ENCODE peak calls at places on chromosomes 11 and 22, in five cellular contexts. K is iPS DF 6.9; M is GM23248; D is CD8-positive, alpha-beta T cell; V is brain microvascular endothelial cell. I is an unnamed sample.

GRCh38 chr22:43343262-43343988 is at the start of gene SCUBE1:
- DNase-seq in D (peak; percentile 45), V (no peak), K (no peak), M (peak; percentile 65), I (peak; percentile 66)

GRCh38 chr11:64339754-64340408 is at the start of gene CCDC88B:
- DNase-seq in D (peak; percentile 84), K (no peak), M (no peak), V (no peak), I (peak; percentile 70)

GRCh38 chr22:44597616-44598015 is 99.6 kb upstream of the RTL6 start:
- DNase-seq in M (peak; percentile 59), V (no peak), D (no peak), K (no peak), I (no peak)

GRCh38 chr11:17581036-17581731 is 34.1 kb downstream of the OTOG start:
- DNase-seq in K (no peak), D (no peak), V (no peak), M (no peak), I (peak; percentile 13)

GRCh38 chr11:103257360-103257759 is 148.1 kb downstream of the DYNC2H1 start:
- DNase-seq in V (peak; percentile 1), M (peak; percentile 30), D (no peak), K (peak; percentile 5), I (no peak)

GRCh38 chr22:31130873-31131272 is 8.1 kb downstream of the INPP5J start:
- DNase-seq in D (no peak), M (no peak), K (no peak), V (no peak), I (no peak)

GRCh38 chr11:47257518-47258316 is at the start of gene NR1H3:
- DNase-seq in V (peak; percentile 40), M (peak; percentile 73), D (no peak), K (no peak), I (peak; percentile 88)

GRCh38 chr11:88175004-88175706 is at the start of gene RAB38:
- DNase-seq in K (peak; percentile 35), M (peak; percentile 41), V (peak; percentile 11), D (peak; percentile 9), I (peak; percentile 45)

GRCh38 chr11:124717421-124717785 is 22.3 kb upstream of the NRGN start:
- DNase-seq in K (no peak), V (peak; percentile 15), M (no peak), D (no peak), I (no peak)

GRCh38 chr11:61922539-61922938 is 5.2 kb upstream of the RAB3IL1 start:
- DNase-seq in V (peak; percentile 11), M (peak; percentile 85), D (no peak), K (no peak), I (peak; percentile 66)

GRCh38 chr11:130439876-130440275 is 8.6 kb upstream of the ADAMTS15 start:
- DNase-seq in K (no peak), V (no peak), M (peak; percentile 25), D (no peak), I (no peak)

GRCh38 chr11:6353367-6353987 is 33.2 kb upstream of the CAVIN3 start:
- DNase-seq in M (peak; percentile 61), K (peak; percentile 90), V (peak; percentile 20), D (peak; percentile 55), I (peak; percentile 75)

GRCh38 chr11:46106530-46107407 is 14.5 kb downstream of the PHF21A start:
- DNase-seq in M (peak; percentile 44), V (no peak), D (no peak), K (no peak), I (no peak)

GRCh38 chr11:27081056-27081455 is 40.4 kb downstream of the BBOX1 start:
- DNase-seq in V (peak; percentile 22), D (no peak), M (peak; percentile 17), K (no peak), I (no peak)

GRCh38 chr22:23306438-23306921 is 126.2 kb downstream of the BCR start:
- DNase-seq in V (peak; percentile 74), K (no peak), D (no peak), M (peak; percentile 75), I (no peak)

GRCh38 chr11:40230821-40231220 is 1228.6 kb downstream of the LRRC4C start:
- DNase-seq in D (no peak), M (no peak), K (no peak), V (no peak), I (no peak)

GRCh38 chr11:65589444-65590239 is 6.0 kb downstream of the KCNK7 start:
- DNase-seq in D (peak; percentile 27), M (no peak), K (no peak), V (no peak), I (peak; percentile 48)

DNA sequence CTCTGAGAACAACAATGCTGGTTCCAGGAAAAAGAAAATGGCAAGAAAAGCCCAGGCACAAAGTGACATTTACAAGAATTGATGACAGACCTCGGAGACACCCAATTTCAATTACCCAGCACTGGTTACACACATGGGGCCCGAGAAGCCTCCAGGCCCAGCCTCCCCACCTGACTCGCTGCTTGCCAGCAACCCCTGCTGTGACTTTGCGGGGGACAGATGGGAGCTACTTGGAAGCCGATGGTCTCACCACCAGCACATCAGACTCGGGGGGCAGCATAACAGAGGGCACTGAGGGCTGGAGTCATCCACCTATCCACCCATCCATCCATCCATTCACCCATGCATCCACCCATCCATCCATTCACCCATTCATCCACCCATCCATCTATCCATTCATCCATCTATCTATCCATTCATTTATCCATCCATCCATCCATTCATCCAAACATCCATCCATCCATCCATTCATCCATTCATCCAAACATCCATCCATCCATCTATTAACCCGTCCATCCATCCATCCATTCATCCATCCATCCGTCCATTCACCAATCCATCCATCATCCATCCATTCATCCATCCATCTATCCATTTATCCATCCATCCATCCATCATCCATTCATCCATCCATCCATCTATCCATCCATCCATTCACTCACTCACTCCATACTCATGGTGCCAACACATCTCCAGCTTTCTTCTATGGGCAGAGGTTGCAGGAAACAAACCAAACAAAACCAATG is 567.6 kb downstream of the BRD1 start:
- DNase-seq in M (no peak), K (no peak), V (no peak), D (no peak), I (peak; percentile 14)
- H3K27me3 ChIP-seq in M (no peaks in the 10 kb centered on the region), K (no peaks in the 10 kb centered on the region), V (no peaks in the 10 kb centered on the region), D (no peaks in the 10 kb centered on the region), I (no peaks in the 10 kb centered on the region)

GRCh38 chr11:117459121-117459978 is 131.7 kb downstream of the CEP164 start:
- DNase-seq in D (no peak), V (no peak), K (no peak), M (no peak), I (no peak)
- H3K27me3 ChIP-seq in D (no peaks in the 10 kb centered on the region), V (no peaks in the 10 kb centered on the region), K (no peaks in the 10 kb centered on the region), M (peaks cover 34% of the 10 kb centered on the region), I (no peaks in the 10 kb centered on the region)

DNA sequence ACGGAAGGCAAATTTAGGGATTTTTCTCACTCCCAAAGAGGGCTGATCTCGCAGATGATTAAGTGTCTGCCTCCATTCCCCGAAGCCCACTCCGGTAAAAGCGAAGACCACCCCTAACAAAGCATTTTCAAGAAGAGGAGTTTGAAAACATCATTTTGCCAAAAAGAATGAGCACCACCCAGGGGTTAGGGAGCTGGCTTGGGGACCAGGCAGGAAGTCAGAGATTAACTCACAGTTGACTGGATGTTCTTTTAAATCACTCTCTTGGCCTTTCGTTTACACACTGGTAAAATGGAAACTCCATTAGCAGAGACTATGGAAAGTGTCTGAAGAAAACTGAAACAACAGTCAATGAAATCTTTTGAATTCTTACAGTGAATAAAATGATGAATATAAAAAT is 7.9 kb upstream of the TRIM44 start:
- DNase-seq in D (no peak), K (no peak), M (no peak), V (no peak), I (no peak)
- H3K27me3 ChIP-seq in D (peaks cover 4% of the 10 kb centered on the region), K (peaks cover 2% of the 10 kb centered on the region), M (no peaks in the 10 kb centered on the region), V (no peaks in the 10 kb centered on the region), I (no peaks in the 10 kb centered on the region)

GRCh38 chr22:48751539-48752437 is 1075.9 kb downstream of the BRD1 start:
- DNase-seq in V (no peak), K (no peak), D (no peak), M (no peak), I (no peak)
- H3K27me3 ChIP-seq in V (no peaks in the 10 kb centered on the region), K (no peaks in the 10 kb centered on the region), D (no peaks in the 10 kb centered on the region), M (no peaks in the 10 kb centered on the region), I (no peaks in the 10 kb centered on the region)

DNA sequence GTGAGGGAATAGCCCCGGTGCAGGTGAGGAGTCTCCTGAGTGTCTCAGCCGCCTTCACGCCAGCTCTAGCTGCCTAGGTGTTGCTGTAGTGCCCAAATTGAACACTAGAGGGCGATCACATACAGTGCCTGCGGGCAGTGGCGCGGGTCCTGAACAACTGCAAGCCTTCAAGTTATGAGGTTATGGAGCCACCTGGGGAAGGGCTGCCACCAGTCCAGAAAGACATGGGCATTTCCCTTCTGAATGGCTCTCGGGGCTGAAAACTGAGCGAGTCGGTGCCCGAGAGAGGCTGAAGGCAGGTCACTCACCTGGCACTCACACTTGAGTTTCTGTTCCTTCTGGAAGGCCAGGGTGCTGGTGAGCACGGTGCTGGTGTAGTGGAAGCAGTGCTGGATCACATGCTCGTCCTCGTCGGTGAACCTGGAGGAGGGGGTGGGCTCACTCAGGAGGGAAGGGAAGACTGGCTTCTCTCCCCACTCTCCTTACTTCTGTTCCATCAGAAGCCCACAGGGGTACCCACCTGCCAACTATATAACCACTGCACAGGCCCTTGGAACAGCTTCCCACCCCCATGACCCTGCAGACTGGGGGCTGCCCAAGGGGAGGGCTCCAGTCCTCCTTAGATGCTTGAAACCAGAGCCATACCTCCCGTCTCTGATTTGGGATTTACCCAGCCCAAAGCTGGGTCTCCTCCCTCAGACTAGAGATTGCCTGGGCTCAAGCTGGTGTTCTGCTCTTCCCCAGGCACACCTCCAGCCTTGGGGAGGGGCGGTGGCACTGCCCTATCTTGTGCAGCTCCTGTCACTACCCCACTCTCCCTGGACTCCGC is 88.2 kb downstream of the PDE2A start:
- DNase-seq in M (peak; percentile 66), D (peak; percentile 86), K (no peak), V (peak; percentile 50), I (peak; percentile 60)
- H3K27me3 ChIP-seq in M (peaks cover 61% of the 10 kb centered on the region), D (peaks cover 5% of the 10 kb centered on the region), K (peaks cover 27% of the 10 kb centered on the region), V (peaks cover 25% of the 10 kb centered on the region), I (no peaks in the 10 kb centered on the region)

GRCh38 chr11:79025097-79025496 is 415.7 kb downstream of the TENM4 start:
- DNase-seq in M (no peak), D (no peak), K (no peak), V (no peak), I (no peak)

GRCh38 chr11:79026803-79027445 is 413.9 kb downstream of the TENM4 start:
- DNase-seq in M (peak; percentile 37), K (no peak), V (no peak), D (no peak), I (no peak)

GRCh38 chr11:79025622-79026021 is 415.2 kb downstream of the TENM4 start:
- DNase-seq in D (no peak), K (no peak), M (no peak), V (no peak), I (no peak)

GRCh38 chr11:79030448-79030847 is 410.4 kb downstream of the TENM4 start:
- DNase-seq in K (no peak), D (no peak), M (no peak), V (no peak), I (no peak)

DNA sequence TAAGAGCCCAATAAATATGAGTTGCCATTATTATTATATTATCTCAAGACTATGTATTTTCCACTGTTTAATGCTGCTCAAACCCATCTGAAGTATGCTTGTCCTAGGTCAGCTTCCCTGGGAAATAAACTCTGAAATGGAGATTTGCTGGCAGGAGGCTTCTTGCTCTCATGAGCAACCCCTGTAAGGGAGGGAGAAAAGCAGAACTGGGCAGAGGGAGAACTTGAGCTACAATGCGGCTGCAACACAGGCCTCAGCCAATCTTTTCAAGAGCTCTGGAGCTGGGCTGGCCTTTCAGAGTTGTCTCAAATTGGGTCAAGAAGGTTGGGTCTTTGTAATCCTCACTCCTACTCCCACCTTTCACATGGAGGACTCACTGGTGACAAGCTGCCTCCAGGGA is 412.6 kb downstream of the TENM4 start:
- DNase-seq in K (no peak), D (no peak), V (no peak), M (no peak), I (no peak)
- H3K27me3 ChIP-seq in K (no peaks in the 10 kb centered on the region), D (no peaks in the 10 kb centered on the region), V (peaks cover 7% of the 10 kb centered on the region), M (peaks cover 35% of the 10 kb centered on the region), I (no peaks in the 10 kb centered on the region)

I was measured in right lobe of liver.